ENCODE peak calls at places on chromosome 14, in eight cellular contexts. I, U, R, Z, T, L, B and O are unnamed samples.
A peak's percentile ranks its signal among the peaks of the same experiment; 100 is the strongest.

GRCh38 chr14:104536942-104537612 is 42.5 kb upstream of the C14orf180 start:
- DNase-seq in I (peak; percentile 15), L (no peak), T (no peak), R (no peak), Z (peak; percentile 17), U (no peak), B (peak; percentile 2), O (peak; percentile 45)

GRCh38 chr14:44010071-44010470 is 497.0 kb downstream of the FSCB start:
- DNase-seq in L (no peak), T (no peak), B (no peak), R (no peak), Z (no peak), I (no peak), U (no peak), O (no peak)

GRCh38 chr14:47826809-47827208 is 151.4 kb upstream of the MDGA2 start:
- DNase-seq in U (no peak), Z (no peak), T (no peak), R (no peak), I (no peak), L (no peak), B (no peak), O (no peak)

GRCh38 chr14:100610511-100611217 is 23.4 kb upstream of the BEGAIN start:
- DNase-seq in I (no peak), R (no peak), L (no peak), T (no peak), Z (peak; percentile 57), U (no peak), B (no peak), O (peak; percentile 48)

GRCh38 chr14:105685003-105685402 is 158.6 kb downstream of the TMEM121 start:
- DNase-seq in B (peak; percentile 17), T (no peak), L (no peak), Z (no peak), R (no peak), U (no peak), I (no peak), O (no peak)

GRCh38 chr14:92519246-92520101 is 5.9 kb downstream of the RIN3 start:
- DNase-seq in I (no peak), T (no peak), Z (no peak), B (peak; percentile 47), U (no peak), R (no peak), L (no peak), O (no peak)

GRCh38 chr14:104876251-104876699 is 11.2 kb downstream of the CEP170B start:
- DNase-seq in B (peak; percentile 48), I (no peak), L (peak; percentile 43), R (peak; percentile 2), T (no peak), Z (peak; percentile 98), U (no peak), O (peak; percentile 75)

GRCh38 chr14:63666326-63666725 is 24.7 kb upstream of the WDR89 start:
- DNase-seq in T (no peak), L (no peak), B (no peak), I (no peak), Z (no peak), R (no peak), U (no peak), O (no peak)